ENCODE peak calls at places on chromosomes 2 and 18, in six cellular contexts. One of them, this sample, is unnamed.

GRCh38 chr2:111667542-111668273 is 216.3 kb downstream of the ANAPC1 start:
- DNase-seq in LoVo: peak
- DNase-seq in HFFc6: peak
- DNase-seq in cardiac fibroblast: peak
- DNase-seq in left cardiac atrium: peak
- DNase-seq in activated naive CD8-positive, alpha-beta T cell treated with anti-CD3 and anti-CD28 coated beads for 36 hours: no peak
- DNase-seq in this sample: no peak

GRCh38 chr2:126446106-126446695 is 209.8 kb upstream of the GYPC start:
- DNase-seq in LoVo: no peak
- DNase-seq in HFFc6: no peak
- DNase-seq in cardiac fibroblast: no peak
- DNase-seq in left cardiac atrium: no peak
- DNase-seq in activated naive CD8-positive, alpha-beta T cell treated with anti-CD3 and anti-CD28 coated beads for 36 hours: no peak
- DNase-seq in this sample: no peak

GRCh38 chr18:79400591-79401381 is 5.1 kb downstream of the NFATC1 start:
- DNase-seq in LoVo: no peak
- DNase-seq in HFFc6: no peak
- DNase-seq in cardiac fibroblast: no peak
- DNase-seq in left cardiac atrium: no peak
- DNase-seq in activated naive CD8-positive, alpha-beta T cell treated with anti-CD3 and anti-CD28 coated beads for 36 hours: peak
- DNase-seq in this sample: peak

GRCh38 chr2:124810132-124810531 is 785.0 kb downstream of the CNTNAP5 start:
- DNase-seq in LoVo: peak
- DNase-seq in HFFc6: no peak
- DNase-seq in cardiac fibroblast: peak
- DNase-seq in left cardiac atrium: no peak
- DNase-seq in activated naive CD8-positive, alpha-beta T cell treated with anti-CD3 and anti-CD28 coated beads for 36 hours: no peak
- DNase-seq in this sample: no peak

GRCh38 chr2:3130889-3131635 is 246.6 kb downstream of the EIPR1 start:
- DNase-seq in LoVo: no peak
- DNase-seq in HFFc6: no peak
- DNase-seq in cardiac fibroblast: no peak
- DNase-seq in left cardiac atrium: no peak
- DNase-seq in activated naive CD8-positive, alpha-beta T cell treated with anti-CD3 and anti-CD28 coated beads for 36 hours: no peak
- DNase-seq in this sample: no peak

GRCh38 chr2:85237849-85238570 is 89.8 kb downstream of the TGOLN2 start:
- DNase-seq in LoVo: no peak
- DNase-seq in HFFc6: no peak
- DNase-seq in cardiac fibroblast: no peak
- DNase-seq in left cardiac atrium: no peak
- DNase-seq in activated naive CD8-positive, alpha-beta T cell treated with anti-CD3 and anti-CD28 coated beads for 36 hours: no peak
- DNase-seq in this sample: no peak

GRCh38 chr2:127226520-127227263 is 6.6 kb upstream of the CYP27C1 start:
- DNase-seq in LoVo: peak
- DNase-seq in HFFc6: peak
- DNase-seq in cardiac fibroblast: peak
- DNase-seq in left cardiac atrium: no peak
- DNase-seq in activated naive CD8-positive, alpha-beta T cell treated with anti-CD3 and anti-CD28 coated beads for 36 hours: peak
- DNase-seq in this sample: no peak

GRCh38 chr2:121368841-121369240 is 83.8 kb upstream of the TFCP2L1 start:
- DNase-seq in LoVo: no peak
- DNase-seq in HFFc6: peak
- DNase-seq in cardiac fibroblast: no peak
- DNase-seq in left cardiac atrium: no peak
- DNase-seq in activated naive CD8-positive, alpha-beta T cell treated with anti-CD3 and anti-CD28 coated beads for 36 hours: no peak
- DNase-seq in this sample: no peak

GRCh38 chr2:216695401-216695821 is at the start of gene IGFBP5:
- DNase-seq in LoVo: peak
- DNase-seq in HFFc6: peak
- DNase-seq in cardiac fibroblast: peak
- DNase-seq in left cardiac atrium: peak
- DNase-seq in activated naive CD8-positive, alpha-beta T cell treated with anti-CD3 and anti-CD28 coated beads for 36 hours: no peak
- DNase-seq in this sample: no peak

GRCh38 chr2:68222287-68222686 is 30.0 kb downstream of the PPP3R1 start:
- DNase-seq in LoVo: no peak
- DNase-seq in HFFc6: no peak
- DNase-seq in cardiac fibroblast: no peak
- DNase-seq in left cardiac atrium: no peak
- DNase-seq in activated naive CD8-positive, alpha-beta T cell treated with anti-CD3 and anti-CD28 coated beads for 36 hours: no peak
- DNase-seq in this sample: no peak

GRCh38 chr2:205680067-205680466 is 2.2 kb upstream of the NRP2 start:
- DNase-seq in LoVo: peak
- DNase-seq in HFFc6: peak
- DNase-seq in cardiac fibroblast: peak
- DNase-seq in left cardiac atrium: peak
- DNase-seq in activated naive CD8-positive, alpha-beta T cell treated with anti-CD3 and anti-CD28 coated beads for 36 hours: no peak
- DNase-seq in this sample: peak

GRCh38 chr2:165239826-165240618 is 808 bp downstream of the SCN2A start:
- DNase-seq in LoVo: no peak
- DNase-seq in HFFc6: no peak
- DNase-seq in cardiac fibroblast: no peak
- DNase-seq in left cardiac atrium: no peak
- DNase-seq in activated naive CD8-positive, alpha-beta T cell treated with anti-CD3 and anti-CD28 coated beads for 36 hours: no peak
- DNase-seq in this sample: no peak

GRCh38 chr2:67880291-67880761 is 182.5 kb downstream of the C1D start:
- DNase-seq in LoVo: no peak
- DNase-seq in HFFc6: peak
- DNase-seq in cardiac fibroblast: peak
- DNase-seq in left cardiac atrium: no peak
- DNase-seq in activated naive CD8-positive, alpha-beta T cell treated with anti-CD3 and anti-CD28 coated beads for 36 hours: no peak
- DNase-seq in this sample: no peak

GRCh38 chr18:32389868-32390267 is 80.8 kb downstream of the GAREM1 start:
- DNase-seq in LoVo: no peak
- DNase-seq in HFFc6: no peak
- DNase-seq in cardiac fibroblast: no peak
- DNase-seq in left cardiac atrium: peak
- DNase-seq in activated naive CD8-positive, alpha-beta T cell treated with anti-CD3 and anti-CD28 coated beads for 36 hours: no peak
- DNase-seq in this sample: no peak

This sample was measured in activated CD8-positive, alpha-beta memory T cell treated with anti-CD3 and anti-CD28 coated beads for 24 hours.